ENCODE peak calls at places on chromosomes 13 and 19, in six cellular contexts. G is HFF-Myc; U is activated effector memory CD4-positive, alpha-beta T cell treated with anti-CD3 and anti-CD28 coated beads, Interleukin-2, amount 50 U/mL, for 16 hours; Y is HuH-7.5; D is neural crest cell; L is EL. P is an unnamed sample.

GRCh38 chr13:38630780-38631179 is 56.1 kb upstream of the FREM2 start:
- DNase-seq in G (no peak), U (no peak), Y (no peak), D (no peak), L (peak; percentile 29), P (no peak)

GRCh38 chr13:30234763-30235162 is 72.6 kb downstream of the KATNAL1 start:
- DNase-seq in G (no peak), U (no peak), Y (no peak), D (no peak), L (no peak), P (no peak)

GRCh38 chr19:10353793-10354391 is 14.5 kb upstream of the ICAM3 start:
- DNase-seq in G (no peak), U (peak; percentile 75), Y (no peak), D (peak; percentile 68), L (no peak), P (no peak)

GRCh38 chr13:101544979-101545378 is 92.5 kb downstream of the ITGBL1 start:
- DNase-seq in G (no peak), U (no peak), Y (no peak), D (no peak), L (no peak), P (no peak)

GRCh38 chr19:41403181-41403970 is 5.8 kb downstream of the BCKDHA start:
- DNase-seq in G (no peak), U (no peak), Y (no peak), D (no peak), L (no peak), P (no peak)

GRCh38 chr19:38079926-38080380 is 144.1 kb downstream of the DPF1 start:
- DNase-seq in G (peak; percentile 76), U (no peak), Y (peak; percentile 76), D (no peak), L (peak; percentile 88), P (no peak)

GRCh38 chr13:26837102-26837501 is 76.5 kb upstream of the GPR12 start:
- DNase-seq in G (no peak), U (no peak), Y (no peak), D (no peak), L (no peak), P (no peak)

GRCh38 chr19:47419037-47419783 is at the start of gene MEIS3:
- DNase-seq in G (no peak), U (no peak), Y (no peak), D (no peak), L (peak; percentile 24), P (no peak)

GRCh38 chr19:47598407-47599349 is 10.3 kb upstream of the BICRA start:
- DNase-seq in G (peak; percentile 95), U (no peak), Y (no peak), D (no peak), L (peak; percentile 99), P (no peak)

P was measured in GDM1.